ENCODE peak calls at places on chromosomes 16 and 17, in four cellular contexts. Q is K562, S is IMR-90, V is GM12878. F is an unnamed sample.

GRCh38 chr16:50152807-50153647 is at the start of gene TENT4B:
- DNase-seq in Q (peak), S (peak), V (peak), F (peak)

GRCh38 chr16:2974319-2975056 is 5.3 kb downstream of the PAQR4 start:
- DNase-seq in Q (no peak), S (no peak), V (no peak), F (no peak)

GRCh38 chr17:13638855-13639458 is 37.2 kb upstream of the HS3ST3A1 start:
- DNase-seq in Q (peak), S (peak), V (no peak), F (no peak)

GRCh38 chr17:37642706-37643105 is 540 bp downstream of the DDX52 start:
- DNase-seq in Q (peak), S (peak), V (no peak), F (no peak)

GRCh38 chr17:29294580-29294900 is 592 bp upstream of the NUFIP2 start:
- DNase-seq in Q (no peak), S (no peak), V (no peak), F (no peak)

GRCh38 chr17:35051579-35052239 is 11.8 kb downstream of the RFFL start:
- DNase-seq in Q (no peak), S (peak), V (no peak), F (peak)

GRCh38 chr17:57902117-57902799 is 52.4 kb upstream of the MRPS23 start:
- DNase-seq in Q (no peak), S (no peak), V (peak), F (no peak)

GRCh38 chr16:67011274-67011673 is 17.7 kb upstream of the CBFB start:
- DNase-seq in Q (no peak), S (no peak), V (no peak), F (no peak)

GRCh38 chr16:240559-240958 is 5.9 kb downstream of the FAM234A start:
- DNase-seq in Q (no peak), S (no peak), V (no peak), F (no peak)

GRCh38 chr17:17780941-17781590 is 55.7 kb downstream of the SREBF1 start:
- DNase-seq in Q (no peak), S (peak), V (no peak), F (peak)

GRCh38 chr16:69924777-69925191 is 26.4 kb upstream of the CLEC18A start:
- DNase-seq in Q (no peak), S (peak), V (no peak), F (peak)

GRCh38 chr16:69523571-69523970 is 42.2 kb upstream of the NFAT5 start:
- DNase-seq in Q (no peak), S (no peak), V (no peak), F (no peak)

GRCh38 chr17:44086364-44087311 is 16.1 kb downstream of the G6PC3 start:
- DNase-seq in Q (peak), S (peak), V (no peak), F (peak)

GRCh38 chr16:57349212-57350031 is 9.2 kb upstream of the CCL22 start:
- DNase-seq in Q (no peak), S (no peak), V (peak), F (no peak)

GRCh38 chr17:50169121-50169764 is 3.4 kb downstream of the SGCA start:
- DNase-seq in Q (peak), S (peak), V (peak), F (peak)

GRCh38 chr17:82384730-82385429 is 13.3 kb downstream of the UTS2R start:
- DNase-seq in Q (peak), S (peak), V (no peak), F (no peak)

GRCh38 chr17:20223808-20224328 is 214.7 kb downstream of the SPECC1 start:
- DNase-seq in Q (no peak), S (peak), V (no peak), F (no peak)

GRCh38 chr17:68511671-68512246 is 471 bp upstream of the PRKAR1A start:
- DNase-seq in Q (peak), S (peak), V (no peak), F (peak)

GRCh38 chr17:42276609-42277341 is 584 bp upstream of the STAT5B start:
- DNase-seq in Q (peak), S (peak), V (no peak), F (peak)

GRCh38 chr16:15708997-15709396 is 59.0 kb downstream of the NDE1 start:
- DNase-seq in Q (no peak), S (no peak), V (no peak), F (no peak)

GRCh38 chr17:66506641-66507040 is 204.2 kb downstream of the PRKCA start:
- DNase-seq in Q (no peak), S (peak), V (no peak), F (no peak)

DNA sequence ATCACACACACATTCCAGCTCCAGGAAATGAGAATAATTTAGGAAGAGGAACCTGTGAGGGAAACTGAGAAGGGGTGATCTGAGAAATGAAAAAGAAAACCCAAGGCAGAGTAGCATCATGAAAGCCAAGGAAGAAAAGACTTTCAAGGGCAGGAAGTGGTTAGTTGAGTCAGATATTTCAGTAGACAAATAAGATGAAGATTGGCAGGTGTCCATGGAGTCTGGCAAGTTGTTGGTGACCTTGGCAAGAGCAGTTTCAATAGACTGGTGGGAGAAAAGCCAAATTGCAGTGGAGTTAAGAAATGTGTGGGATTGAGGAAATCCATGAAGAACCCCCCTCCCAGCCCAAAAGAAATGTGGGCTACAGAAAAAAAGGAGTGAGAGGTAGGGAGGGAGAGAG is 10.7 kb downstream of the GNAO1 start:
- DNase-seq in Q (no peak), S (no peak), V (no peak), F (no peak)
- TF ChIP-seq FOS in Q (no peak), S (no peak), V (no peak), F (no peak)

DNA sequence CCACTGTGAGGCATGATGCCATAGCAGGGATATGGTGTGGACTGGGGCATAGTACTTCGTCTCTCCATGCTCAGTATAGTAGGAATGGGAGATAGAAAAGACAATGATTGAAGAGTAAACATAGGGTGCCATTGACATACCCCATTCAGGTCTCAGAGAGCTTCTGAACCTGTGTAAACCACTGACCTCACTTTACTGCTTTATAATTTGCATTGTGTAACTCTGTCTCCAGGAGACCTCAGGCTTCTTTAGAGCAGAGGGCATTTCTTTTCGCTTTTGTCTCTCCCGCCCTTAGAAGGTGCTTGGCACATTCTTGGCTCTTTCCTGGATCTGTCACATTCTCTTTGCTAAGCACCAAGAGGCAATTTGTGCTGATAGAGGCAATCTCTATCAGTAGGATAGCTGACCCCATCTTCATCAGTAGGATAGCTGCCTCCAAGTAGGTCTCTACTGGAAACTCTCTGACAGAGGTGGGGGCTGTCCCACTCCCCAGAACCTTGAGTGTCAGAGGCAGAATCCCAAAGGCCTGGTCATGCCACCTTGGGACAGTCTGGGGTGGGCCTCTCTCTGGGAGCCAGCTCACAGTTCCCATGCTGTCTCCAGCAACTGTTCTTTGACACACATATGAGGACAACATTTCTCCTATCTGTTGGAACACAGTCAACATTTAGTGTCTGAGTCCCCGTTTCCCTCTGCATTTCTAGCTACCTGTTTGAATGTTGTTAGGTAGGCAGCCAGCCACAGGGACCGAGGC is 181.9 kb downstream of the UTP18 start:
- DNase-seq in Q (no peak), S (no peak), V (no peak), F (no peak)
- TF ChIP-seq FOS in Q (no peak), S (no peak), V (no peak), F (no peak)

GRCh38 chr16:9105189-9105588 is 13.7 kb downstream of the HAPSTR1 start:
- DNase-seq in Q (no peak), S (no peak), V (no peak), F (no peak)
- TF ChIP-seq FOS in Q (no peak), S (no peak), V (no peak), F (no peak)

GRCh38 chr17:74410001-74410443 is 21.9 kb upstream of the GPRC5C start:
- DNase-seq in Q (no peak), S (no peak), V (no peak), F (no peak)
- TF ChIP-seq FOS in Q (no peak), S (no peak), V (no peak), F (no peak)

DNA sequence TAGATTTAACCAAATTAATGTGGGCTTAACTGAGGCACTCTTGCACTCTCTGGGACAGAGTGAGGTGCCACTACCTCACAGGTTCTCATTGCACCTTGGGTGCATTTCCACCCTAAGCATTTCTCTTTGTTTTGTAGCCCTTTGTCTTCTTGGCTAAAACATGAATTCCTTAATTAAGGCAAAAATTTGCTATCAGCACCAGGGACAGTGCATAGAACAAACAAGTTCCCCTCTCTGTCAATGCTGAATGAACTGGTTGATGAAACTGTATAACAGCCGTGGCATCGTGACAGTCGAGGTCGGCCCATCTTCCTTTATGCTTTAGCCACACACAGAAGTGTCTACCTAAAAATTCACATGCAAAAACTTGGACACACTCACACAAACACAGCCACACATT is 74.8 kb downstream of the HS3ST2 start:
- DNase-seq in Q (no peak), S (peak), V (no peak), F (peak)
- TF ChIP-seq FOS in Q (no peak), S (no peak), V (no peak), F (no peak)

GRCh38 chr16:84198401-84198800 is 7.4 kb downstream of the ADAD2 start:
- DNase-seq in Q (no peak), S (peak), V (no peak), F (no peak)
- TF ChIP-seq FOS in Q (no peak), S (no peak), V (no peak), F (no peak)

GRCh38 chr17:61594294-61594825 is 3.3 kb upstream of the NACA2 start:
- DNase-seq in Q (no peak), S (no peak), V (no peak), F (no peak)
- TF ChIP-seq FOS in Q (no peak), S (no peak), V (no peak), F (no peak)

DNA sequence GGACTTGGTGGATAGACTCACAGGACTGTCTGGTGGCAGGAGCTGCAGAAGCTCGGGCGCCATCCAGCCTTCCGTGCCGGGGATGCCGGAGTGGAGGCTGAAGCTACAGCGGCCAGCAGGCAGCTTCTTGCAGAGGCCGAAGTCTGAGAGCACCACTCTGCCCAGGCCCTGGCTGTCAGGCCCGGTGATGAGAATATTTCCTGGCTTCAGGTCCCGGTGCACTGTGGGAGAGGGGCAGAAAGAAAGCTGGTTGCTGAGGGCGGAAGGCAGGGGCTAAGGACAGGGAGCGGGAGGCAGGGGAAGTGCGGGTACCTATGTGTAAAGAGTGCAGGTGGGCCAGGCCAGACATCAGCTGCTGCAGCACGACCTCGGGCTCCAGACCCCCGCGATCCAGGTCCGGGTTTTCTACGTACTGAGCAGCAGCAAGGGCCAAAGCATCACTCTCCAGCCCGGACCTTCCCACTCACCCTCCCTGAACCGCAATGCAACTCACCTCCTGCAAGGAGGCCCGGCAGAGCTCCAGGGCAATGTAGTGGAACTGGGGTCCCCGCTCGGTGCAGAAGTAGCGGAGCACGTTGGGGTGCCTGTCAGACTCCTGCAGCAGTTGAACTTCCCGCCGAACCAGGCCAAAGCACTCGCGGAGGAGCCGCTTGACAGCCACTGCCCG is 16.2 kb downstream of the PLK1 start:
- DNase-seq in Q (peak), S (peak), V (no peak), F (peak)
- TF ChIP-seq FOS in Q (no peak), S (no peak), V (no peak), F (no peak)

DNA sequence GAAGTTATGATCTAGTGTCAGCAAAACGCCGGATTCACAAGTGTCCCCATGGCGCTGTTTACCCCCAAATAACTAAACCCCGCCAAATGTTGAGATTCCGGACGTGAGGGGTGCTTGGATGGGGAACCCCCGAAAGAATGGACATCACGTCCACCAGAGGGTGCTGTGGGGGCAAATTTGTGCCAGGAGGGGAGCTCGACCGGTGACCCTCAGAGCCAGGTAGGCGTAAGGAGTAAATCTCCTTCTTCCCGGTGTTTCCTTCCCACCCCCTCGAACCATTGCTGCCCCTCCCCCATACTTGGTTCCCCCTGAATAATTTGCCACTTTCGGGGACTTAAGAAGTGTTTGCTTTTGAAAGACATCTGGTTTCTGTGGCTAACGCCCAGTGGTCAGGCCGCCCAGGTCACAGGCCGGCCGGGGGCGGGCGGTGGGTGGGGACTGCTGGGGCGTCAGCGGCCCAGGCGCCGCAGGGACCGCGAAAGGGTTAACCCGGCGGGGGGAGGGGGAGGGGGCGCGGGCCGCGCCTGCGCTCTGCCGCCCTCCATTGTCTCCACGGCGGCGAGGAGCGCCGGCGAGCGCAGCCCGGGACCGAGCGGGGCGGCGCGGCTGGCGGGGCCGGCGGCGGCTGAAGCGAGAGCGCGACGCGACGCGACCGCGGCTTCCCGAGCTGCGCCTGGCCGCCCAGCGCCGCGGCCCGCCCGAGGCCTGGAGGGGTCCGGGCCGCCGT is at the start of gene ZNRF1:
- DNase-seq in Q (peak), S (peak), V (peak), F (peak)
- TF ChIP-seq FOS in Q (no peak), S (no peak), V (no peak), F (no peak)

GRCh38 chr16:81837312-81837748 is 58.2 kb downstream of the PLCG2 start:
- DNase-seq in Q (no peak), S (no peak), V (no peak), F (no peak)

GRCh38 chr16:81841709-81842108 is 62.6 kb downstream of the PLCG2 start:
- DNase-seq in Q (no peak), S (no peak), V (peak), F (no peak)

GRCh38 chr16:81842564-81843242 is 63.6 kb downstream of the PLCG2 start:
- DNase-seq in Q (no peak), S (no peak), V (no peak), F (no peak)

GRCh38 chr16:81836279-81837054 is 57.4 kb downstream of the PLCG2 start:
- DNase-seq in Q (no peak), S (no peak), V (peak), F (no peak)

DNA sequence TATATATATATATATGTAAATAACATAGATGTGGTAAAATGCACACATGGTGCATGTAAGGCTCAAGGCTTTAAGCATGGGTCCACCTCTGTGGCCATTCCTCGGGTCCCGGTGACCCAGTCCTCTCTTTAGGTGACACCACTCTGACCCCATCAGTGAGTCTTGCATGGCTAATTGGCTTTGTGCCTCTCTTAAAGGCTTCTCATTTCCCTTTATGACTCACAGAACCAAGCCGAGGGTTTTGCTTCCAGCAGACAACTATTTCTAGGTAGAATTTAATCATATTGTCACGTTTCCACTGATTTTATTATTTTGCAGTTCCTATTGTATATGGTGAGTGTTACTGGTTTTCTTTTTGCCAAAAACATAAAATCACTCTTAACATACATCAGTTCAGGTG is 59.7 kb downstream of the PLCG2 start:
- DNase-seq in Q (no peak), S (peak), V (peak), F (peak)
- TF ChIP-seq FOS in Q (no peak), S (no peak), V (no peak), F (peak)

F was measured in endothelial cell of umbilical vein.